ENCODE peak calls at places on chromosomes 5 and 9, in five cellular contexts. X, O, F, K and U are unnamed samples.
A peak's percentile ranks its signal among the peaks of the same experiment; 100 is the strongest.

GRCh38 chr5:1762878-1763547 is 36.6 kb downstream of the MRPL36 start:
- DNase-seq in X (no peak), O (no peak), F (no peak), K (no peak), U (peak; percentile 1)

GRCh38 chr5:81729276-81729675 is 21.6 kb downstream of the SSBP2 start:
- DNase-seq in X (no peak), O (no peak), F (no peak), K (no peak), U (no peak)

GRCh38 chr5:135720191-135720590 is 114.3 kb upstream of the SLC25A48 start:
- DNase-seq in X (no peak), O (no peak), F (no peak), K (no peak), U (no peak)

GRCh38 chr5:165495829-165496380 is 1990.5 kb downstream of the MAT2B start:
- DNase-seq in X (no peak), O (no peak), F (no peak), K (peak; percentile 38), U (no peak)

GRCh38 chr5:153352685-153353219 is 137.7 kb upstream of the GRIA1 start:
- DNase-seq in X (no peak), O (no peak), F (no peak), K (no peak), U (no peak)

GRCh38 chr9:2725126-2725525 is 7.8 kb downstream of the KCNV2 start:
- DNase-seq in X (no peak), O (no peak), F (no peak), K (no peak), U (no peak)

GRCh38 chr9:126516936-126517750 is 96.6 kb upstream of the LMX1B start:
- DNase-seq in X (peak; percentile 69), O (no peak), F (peak; percentile 53), K (peak; percentile 86), U (peak; percentile 49)

GRCh38 chr5:1293416-1293996 is 1.4 kb downstream of the TERT start:
- DNase-seq in X (no peak), O (no peak), F (no peak), K (no peak), U (no peak)

GRCh38 chr5:111512026-111512405 is 319 bp downstream of the STARD4 start:
- DNase-seq in X (no peak), O (peak; percentile 5), F (no peak), K (peak; percentile 47), U (peak; percentile 21)

GRCh38 chr5:168706655-168707069 is 127.5 kb upstream of the PANK3 start:
- DNase-seq in X (no peak), O (no peak), F (peak; percentile 9), K (peak; percentile 55), U (no peak)

GRCh38 chr9:98642661-98643312 is 65.9 kb downstream of the GABBR2 start:
- DNase-seq in X (no peak), O (no peak), F (no peak), K (no peak), U (no peak)

GRCh38 chr5:151483647-151484046 is 36.2 kb downstream of the SLC36A1 start:
- DNase-seq in X (no peak), O (no peak), F (no peak), K (no peak), U (no peak)

GRCh38 chr5:1246711-1247431 is 21.7 kb downstream of the SLC6A18 start:
- DNase-seq in X (no peak), O (no peak), F (peak; percentile 24), K (peak; percentile 43), U (no peak)

GRCh38 chr9:18461496-18461895 is 12.5 kb upstream of the ADAMTSL1 start:
- DNase-seq in X (no peak), O (no peak), F (no peak), K (no peak), U (no peak)

GRCh38 chr9:109910616-109911568 is 130.9 kb downstream of the PALM2AKAP2 start:
- DNase-seq in X (no peak), O (no peak), F (peak; percentile 88), K (peak; percentile 67), U (no peak)

GRCh38 chr9:89437772-89438171 is 60.1 kb downstream of the SEMA4D start:
- DNase-seq in X (no peak), O (no peak), F (no peak), K (no peak), U (no peak)

GRCh38 chr9:121818841-121819430 is 167.5 kb downstream of the DAB2IP start:
- DNase-seq in X (no peak), O (no peak), F (no peak), K (no peak), U (no peak)

GRCh38 chr5:144331361-144331760 is 160.7 kb downstream of the KCTD16 start:
- DNase-seq in X (no peak), O (no peak), F (no peak), K (no peak), U (no peak)

GRCh38 chr5:144335561-144335960 is 164.9 kb downstream of the KCTD16 start:
- DNase-seq in X (no peak), O (no peak), F (no peak), K (no peak), U (no peak)

GRCh38 chr5:144333336-144333920 is 162.8 kb downstream of the KCTD16 start:
- DNase-seq in X (no peak), O (no peak), F (no peak), K (no peak), U (no peak)

GRCh38 chr5:144328980-144329379 is 158.3 kb downstream of the KCTD16 start:
- DNase-seq in X (no peak), O (no peak), F (no peak), K (no peak), U (no peak)

GRCh38 chr5:144332265-144332664 is 161.6 kb downstream of the KCTD16 start:
- DNase-seq in X (no peak), O (no peak), F (no peak), K (no peak), U (no peak)
- TF ChIP-seq CTCF in X (no peak), O (no peak), F (no peak), K (no peak), U (no peak)

DNA sequence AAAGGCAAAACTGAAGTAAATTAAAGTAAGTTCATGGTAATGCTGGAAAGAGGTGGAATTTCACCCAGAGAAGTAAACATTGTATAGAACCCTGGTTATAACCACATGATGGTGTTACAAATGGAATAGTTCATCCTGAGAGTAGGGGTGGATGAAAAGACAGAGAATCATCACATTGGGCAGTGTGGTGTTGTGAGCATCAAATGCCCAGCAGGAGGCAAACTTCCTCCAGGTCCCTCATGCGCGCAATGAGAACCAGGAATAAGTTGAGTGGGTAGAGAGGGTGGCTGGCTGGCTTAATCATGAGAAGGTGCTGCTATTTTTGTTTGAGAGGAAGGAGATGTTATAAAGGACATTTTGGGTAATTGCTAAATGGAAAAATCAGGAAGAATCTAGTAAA is 163.3 kb upstream of the HMHB1 start:
- DNase-seq in X (no peak), O (no peak), F (no peak), K (no peak), U (no peak)
- TF ChIP-seq CTCF in X (no peak), O (no peak), F (peak; percentile 8), K (no peak), U (no peak)

GRCh38 chr5:113123563-113123962 is 147.0 kb downstream of the DCP2 start:
- DNase-seq in X (no peak), O (no peak), F (peak; percentile 22), K (no peak), U (no peak)
- TF ChIP-seq CTCF in X (no peak), O (no peak), F (peak; percentile 25), K (peak; percentile 13), U (no peak)

GRCh38 chr5:110343616-110344015 is 382.9 kb downstream of the TMEM232 start:
- DNase-seq in X (no peak), O (no peak), F (no peak), K (peak; percentile 27), U (no peak)
- TF ChIP-seq CTCF in X (no peak), O (no peak), F (no peak), K (peak; percentile 16), U (no peak)

DNA sequence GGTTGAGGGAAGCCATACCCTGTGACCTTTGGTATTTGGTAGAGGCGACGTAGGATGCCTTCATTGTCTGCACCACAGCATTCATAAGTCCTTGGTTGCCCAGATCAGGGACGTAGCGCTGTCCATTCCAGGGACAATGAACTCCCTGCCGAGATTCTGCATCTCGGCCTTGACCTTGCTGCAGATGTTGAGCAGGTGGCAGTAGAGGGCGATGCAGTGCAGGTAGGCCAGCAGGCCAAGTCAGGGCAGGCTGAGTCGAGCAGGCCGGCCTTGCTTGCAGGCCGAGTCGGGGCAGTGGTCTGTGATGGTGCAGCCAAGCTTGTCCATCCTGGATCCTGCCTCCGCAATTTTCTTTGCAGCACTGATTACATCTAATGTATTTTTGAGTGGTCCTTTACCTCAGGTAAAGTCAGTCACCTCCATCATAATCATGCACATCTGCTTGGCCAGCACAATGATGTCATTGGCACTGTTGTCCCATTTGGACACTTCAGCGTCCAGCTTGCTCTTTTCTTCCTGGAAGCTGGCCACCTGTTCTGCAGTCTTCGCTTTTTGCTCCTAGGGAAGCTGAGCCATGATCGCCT is 93.4 kb upstream of the CCDC112 start:
- DNase-seq in X (no peak), O (no peak), F (no peak), K (no peak), U (no peak)
- TF ChIP-seq CTCF in X (no peak), O (no peak), F (no peak), K (no peak), U (no peak)